ENCODE peak calls at places on chromosomes 2 and 18, in ten cellular contexts. J is heart left ventricle; E is stomach; R is CD4-positive, CD25-positive, alpha-beta regulatory T cell; H is pancreas; Z is GM23338; B is thoracic aorta; I is mucosa of descending colon; F is adipocyte; N is HCT116. U is an unnamed sample. For H3K4me1, the result is how much of the 10 kb centered on the place peaks cover.

GRCh38 chr18:70243131-70243530 is 37.6 kb upstream of the RTTN start:
- DNase-seq in J (no peak), E (peak), R (no peak), H (no peak), Z (no peak), B (no peak), I (peak), F (peak), N (peak), U (no peak)

GRCh38 chr2:75429036-75429435 is 131.7 kb downstream of the EVA1A start:
- DNase-seq in J (no peak), E (peak), R (no peak), H (peak), Z (no peak), B (no peak), I (no peak), F (no peak), N (no peak), U (no peak)

GRCh38 chr2:33457588-33458247 is 18.7 kb upstream of the RASGRP3 start:
- DNase-seq in J (peak), E (no peak), R (no peak), H (peak), Z (no peak), B (no peak), I (no peak), F (no peak), N (no peak), U (no peak)

GRCh38 chr2:97736608-97737330 is 23.4 kb downstream of the ZAP70 start:
- DNase-seq in J (no peak), E (no peak), R (no peak), H (no peak), Z (no peak), B (no peak), I (no peak), F (no peak), N (no peak), U (no peak)

GRCh38 chr18:47968006-47968676 is 37.7 kb upstream of the SMAD2 start:
- DNase-seq in J (no peak), E (peak), R (no peak), H (no peak), Z (peak), B (no peak), I (no peak), F (peak), N (no peak), U (no peak)

GRCh38 chr18:61965306-61965705 is 72.5 kb upstream of the RNF152 start:
- DNase-seq in J (no peak), E (no peak), R (no peak), H (no peak), Z (no peak), B (no peak), I (no peak), F (no peak), N (no peak), U (no peak)

GRCh38 chr18:53004798-53005197 is 664.8 kb downstream of the DCC start:
- DNase-seq in J (no peak), E (no peak), R (no peak), H (no peak), Z (peak), B (no peak), I (no peak), F (no peak), N (no peak), U (no peak)

GRCh38 chr2:85303780-85304531 is 23.8 kb downstream of the TGOLN2 start:
- DNase-seq in J (no peak), E (no peak), R (no peak), H (no peak), Z (no peak), B (no peak), I (no peak), F (no peak), N (no peak), U (no peak)

GRCh38 chr18:8803063-8803795 is 97.9 kb downstream of the MTCL1 start:
- DNase-seq in J (no peak), E (no peak), R (no peak), H (no peak), Z (no peak), B (no peak), I (no peak), F (no peak), N (no peak), U (no peak)

GRCh38 chr2:42084231-42084671 is 36.4 kb downstream of the PKDCC start:
- DNase-seq in J (no peak), E (no peak), R (no peak), H (no peak), Z (no peak), B (no peak), I (peak), F (no peak), N (no peak), U (no peak)

GRCh38 chr2:173077506-173078177 is 2.0 kb downstream of the MAP3K20 start:
- DNase-seq in J (no peak), E (no peak), R (no peak), H (no peak), Z (no peak), B (no peak), I (no peak), F (peak), N (no peak), U (no peak)

GRCh38 chr18:63646916-63647315 is 2.9 kb upstream of the SERPINB4 start:
- DNase-seq in J (no peak), E (no peak), R (no peak), H (no peak), Z (no peak), B (no peak), I (no peak), F (peak), N (no peak), U (no peak)

GRCh38 chr2:24421668-24422067 is 61.3 kb upstream of the ITSN2 start:
- DNase-seq in J (peak), E (peak), R (peak), H (peak), Z (peak), B (no peak), I (peak), F (peak), N (peak), U (no peak)

GRCh38 chr18:27378396-27379094 is 193.4 kb upstream of the CHST9 start:
- DNase-seq in J (no peak), E (no peak), R (no peak), H (peak), Z (no peak), B (no peak), I (no peak), F (no peak), N (no peak), U (no peak)

GRCh38 chr2:230864122-230864604 is 579 bp upstream of the ITM2C start:
- DNase-seq in J (no peak), E (no peak), R (no peak), H (no peak), Z (no peak), B (no peak), I (peak), F (no peak), N (no peak), U (no peak)

GRCh38 chr2:189608799-189609422 is 28.3 kb upstream of the SLC40A1 start:
- DNase-seq in J (no peak), E (no peak), R (no peak), H (no peak), Z (no peak), B (no peak), I (no peak), F (peak), N (no peak), U (no peak)

GRCh38 chr2:176501652-176502051 is 232.4 kb downstream of the MTX2 start:
- DNase-seq in J (no peak), E (no peak), R (no peak), H (no peak), Z (no peak), B (no peak), I (no peak), F (no peak), N (no peak), U (no peak)

GRCh38 chr2:71711470-71711857 is 258.1 kb downstream of the DYSF start:
- DNase-seq in J (no peak), E (no peak), R (no peak), H (no peak), Z (no peak), B (no peak), I (peak), F (peak), N (no peak), U (peak)

GRCh38 chr2:39942970-39943369 is 163.9 kb upstream of the THUMPD2 start:
- DNase-seq in J (no peak), E (no peak), R (peak), H (no peak), Z (no peak), B (no peak), I (no peak), F (peak), N (no peak), U (no peak)

GRCh38 chr18:1840878-1841277 is 730.4 kb downstream of the METTL4 start:
- DNase-seq in J (no peak), E (no peak), R (no peak), H (no peak), Z (peak), B (no peak), I (no peak), F (no peak), N (no peak), U (no peak)

GRCh38 chr2:69781321-69782248 is 39.7 kb downstream of the ANXA4 start:
- DNase-seq in J (no peak), E (peak), R (no peak), H (peak), Z (peak), B (no peak), I (peak), F (no peak), N (no peak), U (no peak)

GRCh38 chr18:57925706-57926105 is 118.3 kb upstream of the NEDD4L start:
- DNase-seq in J (no peak), E (no peak), R (no peak), H (no peak), Z (no peak), B (no peak), I (no peak), F (peak), N (no peak), U (no peak)

GRCh38 chr18:22432672-22433137 is 15.0 kb upstream of the CTAGE1 start:
- DNase-seq in J (peak), E (peak), R (no peak), H (peak), Z (no peak), B (peak), I (peak), F (peak), N (peak), U (peak)

GRCh38 chr18:49656098-49656591 is 94.3 kb downstream of the LIPG start:
- DNase-seq in J (no peak), E (no peak), R (no peak), H (no peak), Z (no peak), B (no peak), I (no peak), F (peak), N (peak), U (no peak)

GRCh38 chr18:404061-404460 is 96.4 kb downstream of the COLEC12 start:
- DNase-seq in J (no peak), E (no peak), R (no peak), H (no peak), Z (no peak), B (no peak), I (no peak), F (no peak), N (no peak), U (no peak)

GRCh38 chr2:1020206-1020605 is 69.6 kb downstream of the SNTG2 start:
- DNase-seq in J (no peak), E (no peak), R (no peak), H (no peak), Z (no peak), B (no peak), I (no peak), F (no peak), N (no peak), U (no peak)

GRCh38 chr2:219385958-219386520 is 1.7 kb downstream of the DNPEP start:
- DNase-seq in J (no peak), E (no peak), R (no peak), H (no peak), Z (no peak), B (no peak), I (no peak), F (no peak), N (no peak), U (peak)
- H3K4me3 ChIP-seq in J (peak), E (peak), R (peak), H (no peak), Z (no peak), B (no peak), I (no peak), F (peak), N (no peak), U (no peak)

DNA sequence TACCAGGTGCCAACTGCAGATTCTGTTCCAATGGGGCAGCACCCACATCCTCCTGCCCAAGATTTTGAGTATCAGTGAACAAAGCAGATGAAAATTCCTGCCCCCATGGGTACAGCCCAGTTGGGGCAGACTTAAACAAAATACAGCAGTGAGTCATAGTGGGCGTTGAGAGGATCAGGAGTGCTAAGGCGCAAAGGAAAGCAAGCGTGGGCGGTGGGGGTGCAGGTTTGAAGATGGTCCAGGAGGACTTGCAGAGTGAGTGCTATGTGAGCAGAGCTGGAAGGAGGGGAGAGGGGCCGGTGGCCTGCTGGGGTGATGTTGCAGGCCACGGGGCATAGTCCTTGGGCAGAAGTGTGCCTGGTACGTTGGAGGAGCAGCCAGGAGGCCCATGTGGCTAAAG is 24.7 kb downstream of the STEAP3 start:
- DNase-seq in J (no peak), E (peak), R (no peak), H (no peak), Z (no peak), B (no peak), I (no peak), F (peak), N (no peak), U (no peak)
- H3K4me1 ChIP-seq in J (under half), E (under half), R (under half), H (under half), Z (under half), B (under half), I (under half), F (under half), N (under half), U (under half)

GRCh38 chr18:59388180-59388579 is 29.1 kb upstream of the LMAN1 start:
- DNase-seq in J (no peak), E (no peak), R (no peak), H (no peak), Z (no peak), B (no peak), I (no peak), F (no peak), N (no peak), U (no peak)
- H3K4me3 ChIP-seq in J (no peak), E (no peak), R (no peak), H (no peak), Z (no peak), B (no peak), I (no peak), F (no peak), N (no peak), U (no peak)

GRCh38 chr2:38580237-38580636 is 22.5 kb downstream of the HNRNPLL start:
- DNase-seq in J (no peak), E (no peak), R (no peak), H (no peak), Z (no peak), B (no peak), I (no peak), F (no peak), N (no peak), U (no peak)

GRCh38 chr2:38583524-38583923 is 19.2 kb downstream of the HNRNPLL start:
- DNase-seq in J (no peak), E (no peak), R (no peak), H (no peak), Z (no peak), B (no peak), I (no peak), F (no peak), N (no peak), U (no peak)

GRCh38 chr2:38581193-38582147 is 21.3 kb downstream of the HNRNPLL start:
- DNase-seq in J (peak), E (no peak), R (peak), H (peak), Z (peak), B (no peak), I (peak), F (peak), N (peak), U (no peak)

GRCh38 chr2:38586926-38587325 is 15.8 kb downstream of the HNRNPLL start:
- DNase-seq in J (no peak), E (no peak), R (no peak), H (no peak), Z (no peak), B (no peak), I (no peak), F (peak), N (no peak), U (no peak)

DNA sequence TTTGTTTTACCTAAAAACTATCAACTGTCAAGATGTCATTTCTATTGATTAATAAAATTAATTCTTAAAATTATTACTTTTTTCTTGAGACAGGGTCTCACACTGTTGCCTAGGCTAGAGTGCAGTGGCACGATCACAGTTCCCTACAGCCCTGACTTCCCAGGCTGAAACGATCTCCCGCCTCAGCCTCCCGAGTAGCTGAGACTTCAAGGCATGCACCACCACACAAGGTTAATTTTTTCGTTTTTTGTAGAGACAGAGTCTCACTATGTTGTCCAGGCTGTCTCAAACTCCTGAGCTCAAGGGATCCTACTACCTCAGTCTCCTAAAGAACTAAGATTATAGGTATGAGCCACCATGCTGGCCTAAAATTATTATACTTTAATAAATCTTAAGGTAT is 18.7 kb downstream of the HNRNPLL start:
- DNase-seq in J (no peak), E (no peak), R (no peak), H (no peak), Z (no peak), B (no peak), I (no peak), F (no peak), N (no peak), U (no peak)
- H3K4me1 ChIP-seq in J (under half), E (under half), R (under half), H (under half), Z (under half), B (under half), I (under half), F (under half), N (under half), U (under half)

DNA sequence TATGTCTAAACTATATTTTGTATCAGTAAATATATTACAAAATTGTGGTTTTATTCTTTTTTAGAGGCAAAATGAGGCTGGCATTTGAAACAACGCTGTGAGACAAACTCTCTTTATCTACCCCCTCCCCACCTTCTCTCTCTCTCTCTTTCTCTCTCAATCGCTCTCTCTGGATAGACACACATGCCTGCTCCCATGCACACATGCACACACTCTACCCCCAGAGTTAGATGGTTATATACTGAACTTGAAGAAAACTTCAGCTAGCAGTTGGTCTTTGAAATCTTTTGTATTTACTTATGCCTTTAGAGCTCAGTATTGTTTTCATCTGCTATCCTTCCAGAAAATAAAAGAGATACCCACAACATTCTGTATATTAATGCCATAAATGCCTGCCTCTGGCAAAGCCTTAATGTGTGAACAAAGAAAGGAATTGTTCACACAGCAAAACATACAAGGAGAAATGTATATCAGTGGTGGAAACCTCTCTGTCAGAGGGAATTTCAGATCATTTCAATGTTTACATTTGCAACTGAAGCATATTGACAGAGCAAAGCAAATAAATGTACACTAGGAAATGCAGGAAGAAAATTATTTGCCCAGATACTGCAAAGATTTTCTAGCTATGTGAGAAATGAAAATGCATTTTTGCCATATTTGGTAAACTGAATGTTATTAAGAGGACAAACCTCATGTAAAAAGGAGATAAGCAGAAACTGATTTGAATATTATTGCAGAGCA is 217.0 kb upstream of the UBE2E3 start:
- DNase-seq in J (no peak), E (no peak), R (no peak), H (no peak), Z (no peak), B (no peak), I (no peak), F (peak), N (no peak), U (no peak)
- H3K4me3 ChIP-seq in J (no peak), E (no peak), R (no peak), H (no peak), Z (no peak), B (no peak), I (no peak), F (no peak), N (no peak), U (no peak)

GRCh38 chr2:10885479-10885863 is 26.3 kb upstream of the KCNF1 start:
- DNase-seq in J (no peak), E (no peak), R (no peak), H (no peak), Z (no peak), B (no peak), I (peak), F (no peak), N (no peak), U (no peak)
- H3K4me1 ChIP-seq in J (under half), E (under half), R (under half), H (under half), Z (under half), B (under half), I (under half), F (under half), N (under half), U (under half)

DNA sequence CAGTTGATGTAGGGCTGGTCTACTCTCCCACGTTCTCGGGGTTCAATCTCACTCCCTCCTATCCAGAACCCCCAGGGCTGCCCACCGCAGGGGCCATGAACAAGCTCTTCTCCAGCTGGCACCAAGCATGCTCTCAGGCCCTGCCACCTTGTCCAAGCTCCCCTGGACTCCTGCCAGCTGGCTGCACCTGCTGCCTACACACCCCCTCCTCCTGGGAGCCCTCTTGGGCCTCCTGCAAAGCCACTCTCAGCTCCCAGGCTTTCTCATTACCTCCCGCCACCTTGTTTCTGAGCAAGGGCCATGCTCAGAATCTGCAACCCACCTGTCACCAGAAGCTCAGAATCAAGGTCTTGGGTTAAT is 56.0 kb downstream of the HDAC4 start:
- DNase-seq in J (peak), E (peak), R (no peak), H (no peak), Z (no peak), B (no peak), I (peak), F (no peak), N (no peak), U (no peak)
- H3K4me3 ChIP-seq in J (no peak), E (no peak), R (no peak), H (no peak), Z (no peak), B (no peak), I (no peak), F (no peak), N (no peak), U (no peak)

GRCh38 chr2:98874186-98874689 is 61.8 kb downstream of the CRACDL start:
- DNase-seq in J (no peak), E (no peak), R (no peak), H (no peak), Z (no peak), B (no peak), I (no peak), F (no peak), N (no peak), U (no peak)
- H3K4me1 ChIP-seq in J (under half), E (under half), R (under half), H (under half), Z (under half), B (under half), I (under half), F (under half), N (under half), U (under half)

DNA sequence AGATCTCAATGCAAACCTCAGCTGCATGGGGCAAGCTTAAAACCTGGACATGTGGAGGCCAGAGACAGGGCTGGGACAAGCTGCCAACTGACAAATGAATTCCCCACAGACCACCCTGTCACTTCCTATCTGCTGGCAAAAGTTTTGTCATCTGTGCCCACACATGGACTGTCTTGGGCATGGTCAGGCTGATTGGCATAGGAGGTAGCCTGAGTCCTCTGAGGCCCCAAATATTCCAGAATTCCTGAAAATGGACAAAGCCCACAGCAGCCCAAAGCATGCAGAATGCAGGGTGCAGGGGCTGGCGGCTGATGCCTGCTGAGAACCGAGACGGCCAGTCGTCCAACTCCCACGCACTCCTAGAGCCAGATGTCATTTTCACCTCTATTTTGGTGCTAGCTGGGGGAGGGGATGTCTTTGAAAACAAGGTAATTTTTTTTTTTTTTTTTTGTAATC is 73.8 kb downstream of the SDC1 start:
- DNase-seq in J (no peak), E (no peak), R (no peak), H (no peak), Z (no peak), B (no peak), I (no peak), F (no peak), N (no peak), U (no peak)
- H3K4me3 ChIP-seq in J (no peak), E (no peak), R (no peak), H (no peak), Z (no peak), B (no peak), I (no peak), F (no peak), N (no peak), U (no peak)

GRCh38 chr2:95056461-95057459 is 31.3 kb downstream of the MAL start:
- DNase-seq in J (no peak), E (peak), R (no peak), H (no peak), Z (no peak), B (no peak), I (no peak), F (no peak), N (no peak), U (peak)
- H3K4me1 ChIP-seq in J (under half), E (under half), R (under half), H (under half), Z (under half), B (under half), I (under half), F (under half), N (under half), U (half or more)